ENCODE peak calls at places on chromosomes 11 and 22, in four cellular contexts. H, S, X and M are unnamed samples.

GRCh38 chr11:130418756-130419155 is 9.7 kb downstream of the ADAMTS8 start:
- DNase-seq in H (no peak), X (no peak), S (no peak), M (no peak)

GRCh38 chr22:28706845-28707244 is 27.2 kb upstream of the TTC28 start:
- DNase-seq in X (no peak), H (no peak), S (no peak), M (no peak)

GRCh38 chr11:116256155-116256554 is 516.6 kb downstream of the BUD13 start:
- DNase-seq in X (no peak), H (no peak), S (no peak), M (no peak)

GRCh38 chr22:46758867-46759290 is 3.6 kb upstream of the TBC1D22A start:
- DNase-seq in H (no peak), S (peak), X (peak), M (peak)

GRCh38 chr11:134069426-134069921 is 602 bp downstream of the JAM3 start:
- DNase-seq in X (peak), H (no peak), S (no peak), M (peak)

GRCh38 chr11:45477588-45477987 is 187.8 kb downstream of the CHST1 start:
- DNase-seq in X (no peak), H (no peak), S (no peak), M (no peak)

GRCh38 chr11:23370580-23371275 is 510.5 kb upstream of the CCDC179 start:
- DNase-seq in S (no peak), X (no peak), H (no peak), M (no peak)

GRCh38 chr11:73229321-73230275 is 11.5 kb downstream of the P2RY2 start:
- DNase-seq in H (no peak), X (peak), S (no peak), M (no peak)

GRCh38 chr11:77086521-77087472 is 15.8 kb upstream of the OMP start:
- DNase-seq in S (no peak), H (no peak), X (no peak), M (no peak)

GRCh38 chr22:19012308-19012990 is 76.4 kb upstream of the PRODH start:
- DNase-seq in H (no peak), S (no peak), X (no peak), M (no peak)

GRCh38 chr11:27839226-27839913 is 139.1 kb upstream of the BDNF start:
- DNase-seq in S (no peak), H (no peak), X (no peak), M (no peak)

GRCh38 chr11:126489791-126490190 is 134.3 kb downstream of the ST3GAL4 start:
- DNase-seq in H (no peak), S (no peak), X (no peak), M (no peak)

GRCh38 chr11:45110562-45110961 is 35.9 kb upstream of the PRDM11 start:
- DNase-seq in X (peak), H (peak), S (peak), M (peak)

GRCh38 chr11:114090976-114091375 is 31.5 kb downstream of the ZBTB16 start:
- DNase-seq in H (no peak), X (no peak), S (no peak), M (no peak)

GRCh38 chr22:45994516-45995404 is 17.8 kb upstream of the WNT7B start:
- DNase-seq in X (peak), H (peak), S (peak), M (peak)

GRCh38 chr11:106503901-106504300 is 426.4 kb downstream of the AASDHPPT start:
- DNase-seq in S (no peak), H (no peak), X (peak), M (no peak)

GRCh38 chr11:88332851-88333250 is 4.7 kb downstream of the CTSC start:
- DNase-seq in H (no peak), S (no peak), X (no peak), M (peak)

GRCh38 chr22:24588370-24588755 is 4.5 kb downstream of the LRRC75B start:
- DNase-seq in X (peak), H (no peak), S (no peak), M (no peak)

GRCh38 chr11:131674051-131674755 is 303.8 kb downstream of the NTM start:
- DNase-seq in S (peak), H (peak), X (peak), M (peak)

GRCh38 chr22:40289991-40290459 is 56.3 kb upstream of the ADSL start:
- DNase-seq in H (no peak), S (no peak), X (no peak), M (no peak)

GRCh38 chr11:40403321-40403720 is 1056.1 kb downstream of the LRRC4C start:
- DNase-seq in X (no peak), H (no peak), S (no peak), M (no peak)

GRCh38 chr11:17972987-17973386 is 39.9 kb downstream of the SERGEF start:
- DNase-seq in H (no peak), S (peak), X (peak), M (peak)

GRCh38 chr22:27438271-27438980 is 363.1 kb downstream of the MN1 start:
- DNase-seq in S (no peak), H (no peak), X (peak), M (no peak)

GRCh38 chr11:47656284-47656915 is 14.0 kb upstream of the MTCH2 start:
- DNase-seq in S (no peak), H (no peak), X (no peak), M (no peak)

GRCh38 chr22:17781319-17782031 is 7.2 kb upstream of the BID start:
- DNase-seq in H (no peak), S (peak), X (peak), M (no peak)

GRCh38 chr11:14386895-14387480 is 28.0 kb upstream of the RRAS2 start:
- DNase-seq in S (no peak), H (no peak), X (peak), M (peak)

GRCh38 chr11:88357323-88358039 is 19.9 kb upstream of the CTSC start:
- DNase-seq in X (no peak), S (no peak), H (no peak), M (no peak)

GRCh38 chr11:107591098-107591445 is at the start of gene ELMOD1:
- DNase-seq in X (peak), S (peak), H (peak), M (peak)

GRCh38 chr22:24592144-24592845 is 578 bp downstream of the LRRC75B start:
- DNase-seq in X (no peak), H (peak), S (no peak), M (no peak)

GRCh38 chr11:130070109-130070828 is 575 bp downstream of the APLP2 start:
- DNase-seq in S (peak), H (peak), X (peak), M (peak)

GRCh38 chr11:122491486-122491885 is 164.0 kb upstream of the UBASH3B start:
- DNase-seq in X (no peak), H (no peak), S (no peak), M (no peak)

GRCh38 chr22:22871536-22872278 is 15.9 kb upstream of the IGLL5 start:
- DNase-seq in X (no peak), S (no peak), H (no peak), M (no peak)

GRCh38 chr11:73931039-73931645 is 19.7 kb upstream of the DNAJB13 start:
- DNase-seq in S (peak), X (peak), H (no peak), M (peak)

GRCh38 chr11:82843057-82843795 is 57.0 kb downstream of the PRCP start:
- DNase-seq in H (no peak), S (no peak), X (no peak), M (no peak)

GRCh38 chr11:66478823-66479740 is 1.2 kb upstream of the DPP3 start:
- DNase-seq in X (peak), S (peak), H (peak), M (peak)